ENCODE peak calls at places on chromosomes 6 and 20, in six cellular contexts. One of them, this sample, is unnamed.

GRCh38 chr6:57159127-57159526 is 13.0 kb upstream of the BAG2 start:
- DNase-seq in GM23338: no peak
- DNase-seq in GM12878: no peak
- DNase-seq in K562: no peak
- DNase-seq in HepG2: no peak
- DNase-seq in H1: no peak
- DNase-seq in this sample: no peak

GRCh38 chr6:111573118-111573883 is 32.4 kb downstream of the TRAF3IP2 start:
- DNase-seq in GM23338: no peak
- DNase-seq in GM12878: no peak
- DNase-seq in K562: no peak
- DNase-seq in HepG2: no peak
- DNase-seq in H1: no peak
- DNase-seq in this sample: no peak

GRCh38 chr6:13767121-13767794 is 47.1 kb downstream of the MCUR1 start:
- DNase-seq in GM23338: peak; percentile 59
- DNase-seq in GM12878: no peak
- DNase-seq in K562: no peak
- DNase-seq in HepG2: no peak
- DNase-seq in H1: no peak
- DNase-seq in this sample: peak; percentile 28

GRCh38 chr6:7106752-7107577 is 796 bp upstream of the RREB1 start:
- DNase-seq in GM23338: peak; percentile 53
- DNase-seq in GM12878: no peak
- DNase-seq in K562: peak; percentile 87
- DNase-seq in HepG2: no peak
- DNase-seq in H1: no peak
- DNase-seq in this sample: peak; percentile 39

GRCh38 chr6:107060704-107061103 is 32.7 kb downstream of the MTRES1 start:
- DNase-seq in GM23338: no peak
- DNase-seq in GM12878: no peak
- DNase-seq in K562: no peak
- DNase-seq in HepG2: no peak
- DNase-seq in H1: no peak
- DNase-seq in this sample: no peak

GRCh38 chr6:150134280-150134920 is 8.4 kb upstream of the PPP1R14C start:
- DNase-seq in GM23338: no peak
- DNase-seq in GM12878: no peak
- DNase-seq in K562: no peak
- DNase-seq in HepG2: no peak
- DNase-seq in H1: no peak
- DNase-seq in this sample: no peak

GRCh38 chr6:151068761-151069312 is 170.9 kb upstream of the AKAP12 start:
- DNase-seq in GM23338: no peak
- DNase-seq in GM12878: no peak
- DNase-seq in K562: no peak
- DNase-seq in HepG2: no peak
- DNase-seq in H1: no peak
- DNase-seq in this sample: no peak

GRCh38 chr6:31037692-31038091 is 27.4 kb downstream of the MUC22 start:
- DNase-seq in GM23338: no peak
- DNase-seq in GM12878: no peak
- DNase-seq in K562: no peak
- DNase-seq in HepG2: no peak
- DNase-seq in H1: no peak
- DNase-seq in this sample: no peak

GRCh38 chr20:10221022-10221421 is 2.4 kb downstream of the SNAP25 start:
- DNase-seq in GM23338: no peak
- DNase-seq in GM12878: no peak
- DNase-seq in K562: no peak
- DNase-seq in HepG2: no peak
- DNase-seq in H1: no peak
- DNase-seq in this sample: no peak

GRCh38 chr6:25435397-25435985 is 156.3 kb downstream of the CARMIL1 start:
- DNase-seq in GM23338: no peak
- DNase-seq in GM12878: no peak
- DNase-seq in K562: no peak
- DNase-seq in HepG2: no peak
- DNase-seq in H1: no peak
- DNase-seq in this sample: no peak
- TF ChIP-seq CREB1 in GM23338: no peak
- TF ChIP-seq CREB1 in GM12878: no peak
- TF ChIP-seq CREB1 in K562: no peak
- TF ChIP-seq CREB1 in HepG2: no peak
- TF ChIP-seq CREB1 in H1: no peak
- TF ChIP-seq CREB1 in this sample: no peak

GRCh38 chr20:20037960-20038359 is 14.3 kb downstream of the CRNKL1 start:
- DNase-seq in GM23338: peak; percentile 66
- DNase-seq in GM12878: no peak
- DNase-seq in K562: no peak
- DNase-seq in HepG2: no peak
- DNase-seq in H1: no peak
- DNase-seq in this sample: no peak
- TF ChIP-seq CREB1 in GM23338: no peak
- TF ChIP-seq CREB1 in GM12878: no peak
- TF ChIP-seq CREB1 in K562: no peak
- TF ChIP-seq CREB1 in HepG2: no peak
- TF ChIP-seq CREB1 in H1: no peak
- TF ChIP-seq CREB1 in this sample: no peak

DNA sequence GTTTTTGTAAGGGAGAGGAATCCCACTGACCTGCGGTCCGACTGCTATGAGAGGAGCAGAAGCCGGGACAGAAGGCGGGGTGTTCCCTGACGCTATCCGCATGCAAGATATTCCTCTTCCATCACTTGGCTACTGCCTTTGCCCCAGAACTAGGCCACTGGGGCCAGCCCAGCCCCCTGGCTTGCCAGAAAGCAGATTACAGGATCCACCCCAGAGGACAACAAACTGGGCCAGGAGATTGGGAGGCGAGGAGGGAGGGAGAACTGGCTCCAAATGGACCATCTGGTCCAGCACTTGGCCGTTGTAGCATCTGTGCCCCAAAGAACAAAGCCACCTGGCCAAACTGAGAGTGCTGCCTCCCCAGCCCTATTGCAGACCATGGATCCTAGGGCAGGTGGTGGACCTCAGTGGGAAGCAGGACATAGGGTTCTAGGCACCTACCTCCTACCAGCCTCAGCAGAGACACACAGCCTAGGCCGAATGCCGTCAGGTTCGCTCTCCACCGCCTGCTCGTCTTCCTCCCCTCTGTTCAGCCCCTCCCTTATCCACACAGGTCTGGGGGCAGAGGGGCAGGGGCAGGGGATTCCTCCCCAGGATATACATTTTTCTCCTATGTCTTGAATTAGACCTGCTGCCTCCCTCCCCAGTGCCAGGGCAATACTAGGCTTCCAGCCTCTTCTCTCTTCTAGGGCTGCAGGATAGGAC is 4.0 kb downstream of the MDGA1 start:
- DNase-seq in GM23338: no peak
- DNase-seq in GM12878: no peak
- DNase-seq in K562: no peak
- DNase-seq in HepG2: no peak
- DNase-seq in H1: no peak
- DNase-seq in this sample: no peak
- TF ChIP-seq CREB1 in GM23338: no peak
- TF ChIP-seq CREB1 in GM12878: no peak
- TF ChIP-seq CREB1 in K562: no peak
- TF ChIP-seq CREB1 in HepG2: no peak
- TF ChIP-seq CREB1 in H1: no peak
- TF ChIP-seq CREB1 in this sample: no peak

GRCh38 chr20:41800040-41800439 is 181.9 kb upstream of the CHD6 start:
- DNase-seq in GM23338: no peak
- DNase-seq in GM12878: no peak
- DNase-seq in K562: no peak
- DNase-seq in HepG2: no peak
- DNase-seq in H1: no peak
- DNase-seq in this sample: no peak

DNA sequence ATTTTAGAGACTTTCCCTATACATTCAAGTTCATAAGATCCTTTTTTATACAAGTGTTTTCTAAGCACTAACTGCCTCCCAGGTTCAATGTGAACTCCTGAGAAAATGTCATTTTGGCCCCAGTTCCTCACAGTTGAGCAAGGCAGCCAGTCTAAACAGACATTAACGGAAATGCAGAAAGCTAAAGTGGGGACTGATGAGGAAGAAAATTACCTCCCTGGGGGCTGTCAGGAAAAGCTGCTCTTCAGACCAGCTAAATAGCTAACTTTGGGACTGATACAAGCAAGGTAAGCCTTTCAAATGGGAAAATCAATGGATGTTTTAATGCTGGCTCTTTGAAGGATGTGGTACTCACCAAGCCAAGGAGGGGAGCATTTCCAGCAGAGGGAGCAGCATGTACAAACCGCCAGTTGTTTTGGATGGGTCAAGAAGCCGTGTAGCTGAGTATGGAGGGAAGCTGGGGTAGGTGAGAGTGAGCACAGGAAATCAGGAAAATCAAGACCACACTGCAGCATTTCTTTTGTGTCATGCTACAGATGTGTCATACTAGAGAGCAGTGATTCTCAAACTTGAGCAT is 180.8 kb upstream of the CHD6 start:
- DNase-seq in GM23338: peak; percentile 42
- DNase-seq in GM12878: no peak
- DNase-seq in K562: no peak
- DNase-seq in HepG2: no peak
- DNase-seq in H1: no peak
- DNase-seq in this sample: no peak
- TF ChIP-seq CREB1 in GM23338: no peak
- TF ChIP-seq CREB1 in GM12878: no peak
- TF ChIP-seq CREB1 in K562: no peak
- TF ChIP-seq CREB1 in HepG2: no peak
- TF ChIP-seq CREB1 in H1: no peak
- TF ChIP-seq CREB1 in this sample: no peak

GRCh38 chr6:142236686-142237085 is 65.1 kb upstream of the ADGRG6 start:
- DNase-seq in GM23338: no peak
- DNase-seq in GM12878: no peak
- DNase-seq in K562: no peak
- DNase-seq in HepG2: no peak
- DNase-seq in H1: no peak
- DNase-seq in this sample: no peak

GRCh38 chr6:142246960-142247359 is 54.8 kb upstream of the ADGRG6 start:
- DNase-seq in GM23338: no peak
- DNase-seq in GM12878: peak; percentile 31
- DNase-seq in K562: no peak
- DNase-seq in HepG2: no peak
- DNase-seq in H1: no peak
- DNase-seq in this sample: no peak

GRCh38 chr6:142240203-142240602 is 61.6 kb upstream of the ADGRG6 start:
- DNase-seq in GM23338: no peak
- DNase-seq in GM12878: no peak
- DNase-seq in K562: no peak
- DNase-seq in HepG2: no peak
- DNase-seq in H1: no peak
- DNase-seq in this sample: no peak

DNA sequence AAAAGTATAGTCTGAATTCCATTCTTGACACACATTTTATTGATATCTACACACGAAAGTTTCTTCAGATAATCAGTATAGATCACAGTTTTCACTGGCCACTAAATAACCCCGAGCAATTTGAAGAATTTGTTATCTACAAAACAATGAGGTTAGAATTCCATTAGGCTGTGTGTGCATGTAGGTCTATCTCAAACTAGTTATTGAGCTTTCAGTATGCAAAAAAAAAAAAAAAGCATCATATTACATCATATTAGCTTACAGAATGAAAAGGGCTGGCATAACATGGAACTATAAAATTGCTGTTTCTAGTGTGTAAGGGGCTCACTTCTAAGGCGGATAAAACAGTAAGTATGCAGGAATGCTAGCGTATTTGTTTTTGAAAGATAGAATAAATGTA is 59.5 kb upstream of the ADGRG6 start:
- DNase-seq in GM23338: peak; percentile 28
- DNase-seq in GM12878: no peak
- DNase-seq in K562: no peak
- DNase-seq in HepG2: no peak
- DNase-seq in H1: no peak
- DNase-seq in this sample: no peak
- TF ChIP-seq CREB1 in GM23338: no peak
- TF ChIP-seq CREB1 in GM12878: no peak
- TF ChIP-seq CREB1 in K562: no peak
- TF ChIP-seq CREB1 in HepG2: no peak
- TF ChIP-seq CREB1 in H1: no peak
- TF ChIP-seq CREB1 in this sample: no peak

GRCh38 chr6:145224450-145224849 is 510.9 kb downstream of the EPM2A start:
- DNase-seq in GM23338: no peak
- DNase-seq in GM12878: no peak
- DNase-seq in K562: no peak
- DNase-seq in HepG2: no peak
- DNase-seq in H1: no peak
- DNase-seq in this sample: no peak

GRCh38 chr6:145227593-145227992 is 507.7 kb downstream of the EPM2A start:
- DNase-seq in GM23338: no peak
- DNase-seq in GM12878: no peak
- DNase-seq in K562: no peak
- DNase-seq in HepG2: no peak
- DNase-seq in H1: no peak
- DNase-seq in this sample: no peak

GRCh38 chr6:145228962-145229582 is 506.2 kb downstream of the EPM2A start:
- DNase-seq in GM23338: no peak
- DNase-seq in GM12878: no peak
- DNase-seq in K562: no peak
- DNase-seq in HepG2: no peak
- DNase-seq in H1: no peak
- DNase-seq in this sample: no peak

DNA sequence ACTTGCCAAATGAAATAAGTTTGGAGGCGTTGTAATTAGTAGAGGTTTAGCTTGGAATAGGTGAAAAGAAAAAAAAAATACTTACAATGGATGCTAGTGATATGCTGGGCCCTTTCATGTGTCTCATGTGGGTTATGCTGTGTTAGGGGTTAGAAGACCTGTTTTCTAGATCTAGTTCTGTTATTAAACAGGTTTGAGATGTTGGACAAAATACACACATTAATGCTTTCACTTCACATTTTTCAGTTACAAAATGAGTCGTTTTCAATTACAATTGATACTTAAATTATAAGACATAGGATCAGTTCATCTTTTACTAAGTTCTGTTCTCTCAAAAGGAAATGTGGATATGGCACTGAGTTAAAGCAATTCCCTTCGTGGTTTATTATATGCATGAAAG is 509.8 kb downstream of the EPM2A start:
- DNase-seq in GM23338: no peak
- DNase-seq in GM12878: no peak
- DNase-seq in K562: no peak
- DNase-seq in HepG2: no peak
- DNase-seq in H1: no peak
- DNase-seq in this sample: no peak
- TF ChIP-seq CREB1 in GM23338: no peak
- TF ChIP-seq CREB1 in GM12878: no peak
- TF ChIP-seq CREB1 in K562: no peak
- TF ChIP-seq CREB1 in HepG2: no peak
- TF ChIP-seq CREB1 in H1: no peak
- TF ChIP-seq CREB1 in this sample: no peak

This sample was measured in WTC11.